ENCODE peak calls at places on chromosomes 5 and 9, in seven cellular contexts. O is psoas muscle, H is astrocyte, N is right cardiac atrium, I is PC-3, R is heart right ventricle, C is lower lobe of right lung. K is an unnamed sample.

GRCh38 chr9:85569988-85570387 is 171.8 kb downstream of the AGTPBP1 start:
- DNase-seq in O (no peak), H (peak), N (no peak), I (peak), R (no peak), C (no peak), K (no peak)

GRCh38 chr9:93183663-93184438 is at the start of gene WNK2:
- DNase-seq in O (no peak), H (no peak), N (peak), I (peak), R (peak), C (no peak), K (no peak)

GRCh38 chr9:129888085-129888808 is 53.0 kb downstream of the USP20 start:
- DNase-seq in O (peak), H (no peak), N (peak), I (no peak), R (peak), C (peak), K (no peak)

GRCh38 chr5:373710-374602 is 52.4 kb downstream of the AHRR start:
- DNase-seq in O (no peak), H (peak), N (peak), I (peak), R (peak), C (no peak), K (no peak)

GRCh38 chr5:79484731-79485130 is 29.2 kb downstream of the HOMER1 start:
- DNase-seq in O (no peak), H (peak), N (no peak), I (no peak), R (no peak), C (no peak), K (no peak)

GRCh38 chr5:61919920-61920319 is 386.1 kb upstream of the KIF2A start:
- DNase-seq in O (no peak), H (peak), N (no peak), I (peak), R (no peak), C (peak), K (no peak)

GRCh38 chr5:169706758-169707450 is 69.8 kb downstream of the DOCK2 start:
- DNase-seq in O (no peak), H (peak), N (no peak), I (peak), R (no peak), C (no peak), K (no peak)

GRCh38 chr5:71982717-71983395 is 124.4 kb upstream of the MAP1B start:
- DNase-seq in O (no peak), H (no peak), N (no peak), I (no peak), R (no peak), C (no peak), K (no peak)

GRCh38 chr5:171606414-171607024 is 179.1 kb upstream of the SMIM23 start:
- DNase-seq in O (no peak), H (no peak), N (no peak), I (peak), R (no peak), C (no peak), K (no peak)

GRCh38 chr9:9108641-9109040 is 1309.1 kb upstream of the DMAC1 start:
- DNase-seq in O (no peak), H (no peak), N (no peak), I (no peak), R (no peak), C (no peak), K (no peak)

GRCh38 chr5:84450617-84451414 is 66.1 kb upstream of the EDIL3 start:
- DNase-seq in O (no peak), H (no peak), N (no peak), I (peak), R (no peak), C (no peak), K (no peak)

GRCh38 chr9:93288341-93288740 is 104.4 kb downstream of the WNK2 start:
- DNase-seq in O (peak), H (no peak), N (no peak), I (no peak), R (no peak), C (no peak), K (no peak)

GRCh38 chr5:167899490-167899889 is 392.0 kb upstream of the WWC1 start:
- DNase-seq in O (no peak), H (peak), N (no peak), I (peak), R (no peak), C (no peak), K (no peak)

GRCh38 chr9:92206490-92206889 is 87.0 kb downstream of the IARS1 start:
- DNase-seq in O (no peak), H (no peak), N (no peak), I (peak), R (no peak), C (no peak), K (no peak)

GRCh38 chr5:174945853-174946252 is 221.5 kb downstream of the MSX2 start:
- DNase-seq in O (no peak), H (no peak), N (no peak), I (no peak), R (no peak), C (no peak), K (no peak)

GRCh38 chr5:74639538-74640449 is 734 bp downstream of the ENC1 start:
- DNase-seq in O (peak), H (no peak), N (peak), I (peak), R (peak), C (peak), K (peak)

GRCh38 chr5:64210866-64211265 is 45.2 kb downstream of the RNF180 start:
- DNase-seq in O (no peak), H (peak), N (no peak), I (peak), R (no peak), C (no peak), K (no peak)

GRCh38 chr5:151156732-151157402 is 712 bp downstream of the ANXA6 start:
- DNase-seq in O (peak), H (no peak), N (peak), I (no peak), R (no peak), C (no peak), K (no peak)

GRCh38 chr5:87136733-87137132 is 130.9 kb upstream of the RASA1 start:
- DNase-seq in O (no peak), H (no peak), N (no peak), I (no peak), R (no peak), C (no peak), K (no peak)

GRCh38 chr5:99116526-99116925 is 187.7 kb upstream of the CHD1 start:
- DNase-seq in O (no peak), H (no peak), N (no peak), I (no peak), R (no peak), C (no peak), K (no peak)
- H3K27ac ChIP-seq in O (no peak), H (no peak), N (no peak), I (no peak), R (no peak), C (no peak), K (no peak)

GRCh38 chr9:125637264-125637663 is 69.7 kb downstream of the MAPKAP1 start:
- DNase-seq in O (no peak), H (no peak), N (no peak), I (no peak), R (no peak), C (no peak), K (no peak)
- H3K27ac ChIP-seq in O (no peak), H (no peak), N (no peak), I (no peak), R (no peak), C (no peak), K (no peak)

GRCh38 chr5:1542755-1543154 is 19.0 kb upstream of the LPCAT1 start:
- DNase-seq in O (no peak), H (peak), N (peak), I (peak), R (no peak), C (peak), K (peak)

GRCh38 chr5:1540831-1541661 is 17.3 kb upstream of the LPCAT1 start:
- DNase-seq in O (peak), H (no peak), N (no peak), I (no peak), R (no peak), C (no peak), K (no peak)

GRCh38 chr5:1541662-1542008 is 17.9 kb upstream of the LPCAT1 start:
- DNase-seq in O (no peak), H (no peak), N (no peak), I (no peak), R (no peak), C (no peak), K (no peak)

GRCh38 chr5:1543398-1544293 is 19.9 kb upstream of the LPCAT1 start:
- DNase-seq in O (no peak), H (no peak), N (no peak), I (no peak), R (no peak), C (no peak), K (no peak)

DNA sequence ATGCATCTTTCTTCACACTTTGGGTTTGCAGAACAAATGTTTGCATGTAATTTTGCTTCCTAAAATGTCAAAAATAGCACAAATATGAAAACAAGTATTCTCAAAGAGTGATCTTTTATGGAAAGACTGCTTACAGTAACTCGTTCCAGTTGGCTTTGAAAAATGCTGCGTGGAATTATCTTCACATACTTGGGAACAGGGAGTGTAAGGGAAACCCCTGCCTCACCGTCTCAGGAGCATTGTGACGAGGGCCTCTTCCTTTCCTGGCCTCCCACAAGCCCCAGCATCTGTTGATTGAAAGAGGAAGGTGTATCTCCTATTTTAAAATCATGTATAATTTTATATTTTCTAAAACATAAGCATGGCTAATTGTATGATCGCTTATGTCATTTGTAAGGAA is 18.3 kb upstream of the LPCAT1 start:
- DNase-seq in O (no peak), H (no peak), N (no peak), I (no peak), R (no peak), C (no peak), K (no peak)
- H3K27ac ChIP-seq in O (no peak), H (no peak), N (peak), I (peak), R (peak), C (peak), K (no peak)

DNA sequence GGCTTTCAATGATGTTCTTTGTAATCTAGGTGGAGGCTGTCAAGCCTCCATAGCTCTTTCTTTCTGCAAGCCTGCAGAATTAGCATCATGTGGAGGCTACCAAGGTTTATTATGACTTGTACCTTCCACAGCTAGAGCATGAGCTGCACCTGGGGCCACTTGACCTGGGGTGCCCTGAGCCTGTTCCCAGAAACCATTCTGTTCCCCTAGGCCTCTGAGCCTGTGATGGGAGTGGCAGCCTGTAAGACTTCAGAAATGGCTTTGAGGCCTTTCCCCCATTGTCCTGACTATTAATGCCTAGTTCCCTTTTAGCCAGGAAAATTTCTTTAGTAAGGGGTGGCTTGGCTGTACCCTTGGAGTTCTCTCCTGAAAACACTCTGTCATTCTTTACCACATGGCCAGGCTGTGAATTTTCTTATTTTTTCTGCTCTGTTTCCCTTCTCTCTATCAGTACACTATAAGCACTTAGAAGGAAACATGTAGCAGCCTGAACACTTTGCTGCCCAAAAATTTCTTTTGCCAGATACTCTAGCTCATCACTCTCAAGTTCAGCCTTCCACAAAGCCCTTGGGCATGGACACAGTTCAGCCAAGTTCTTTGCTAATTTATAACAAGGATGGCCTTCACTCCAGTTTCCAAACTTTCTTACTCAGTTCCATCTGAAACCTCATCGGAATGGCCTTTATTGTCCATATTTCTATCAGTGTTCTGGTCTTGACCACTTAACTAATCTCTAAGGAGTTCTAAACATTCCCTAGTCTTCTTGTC is 61.4 kb upstream of the NR3C1 start:
- DNase-seq in O (no peak), H (no peak), N (no peak), I (no peak), R (no peak), C (no peak), K (no peak)
- H3K27ac ChIP-seq in O (no peak), H (no peak), N (no peak), I (no peak), R (no peak), C (no peak), K (no peak)

GRCh38 chr9:109907400-109907799 is 127.4 kb downstream of the PALM2AKAP2 start:
- DNase-seq in O (no peak), H (no peak), N (peak), I (no peak), R (peak), C (no peak), K (no peak)
- H3K27ac ChIP-seq in O (peak), H (no peak), N (peak), I (no peak), R (peak), C (peak), K (peak)

GRCh38 chr5:143550985-143551630 is 147.6 kb upstream of the NR3C1 start:
- DNase-seq in O (no peak), H (no peak), N (no peak), I (no peak), R (no peak), C (no peak), K (no peak)

GRCh38 chr5:143551765-143552164 is 148.3 kb upstream of the NR3C1 start:
- DNase-seq in O (no peak), H (no peak), N (no peak), I (peak), R (no peak), C (no peak), K (no peak)

GRCh38 chr5:143554194-143554717 is 150.8 kb upstream of the NR3C1 start:
- DNase-seq in O (no peak), H (peak), N (no peak), I (peak), R (no peak), C (no peak), K (no peak)

GRCh38 chr5:143554918-143555477 is 151.5 kb upstream of the NR3C1 start:
- DNase-seq in O (no peak), H (peak), N (no peak), I (no peak), R (no peak), C (no peak), K (no peak)

DNA sequence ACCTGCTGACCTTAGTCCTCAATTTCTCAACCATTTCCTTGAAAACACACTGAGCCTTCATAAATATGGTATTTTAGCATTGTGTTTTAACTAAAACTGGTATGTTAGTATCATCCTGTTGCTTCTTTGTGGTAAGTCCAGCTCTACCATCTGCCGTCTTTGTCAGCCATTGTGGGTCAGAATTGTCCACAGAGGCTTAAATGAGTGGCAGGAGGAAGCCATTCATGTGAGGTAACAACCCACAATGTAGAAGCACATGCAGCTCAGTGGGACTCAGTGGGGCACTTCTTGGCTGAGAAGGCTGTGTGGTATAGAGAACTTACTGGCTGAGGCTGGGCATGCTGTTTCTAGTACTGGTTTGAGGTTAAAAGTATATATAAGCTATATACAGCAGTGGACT is 149.2 kb upstream of the NR3C1 start:
- DNase-seq in O (no peak), H (no peak), N (no peak), I (no peak), R (no peak), C (no peak), K (no peak)
- H3K27ac ChIP-seq in O (no peak), H (no peak), N (no peak), I (no peak), R (no peak), C (no peak), K (no peak)

DNA sequence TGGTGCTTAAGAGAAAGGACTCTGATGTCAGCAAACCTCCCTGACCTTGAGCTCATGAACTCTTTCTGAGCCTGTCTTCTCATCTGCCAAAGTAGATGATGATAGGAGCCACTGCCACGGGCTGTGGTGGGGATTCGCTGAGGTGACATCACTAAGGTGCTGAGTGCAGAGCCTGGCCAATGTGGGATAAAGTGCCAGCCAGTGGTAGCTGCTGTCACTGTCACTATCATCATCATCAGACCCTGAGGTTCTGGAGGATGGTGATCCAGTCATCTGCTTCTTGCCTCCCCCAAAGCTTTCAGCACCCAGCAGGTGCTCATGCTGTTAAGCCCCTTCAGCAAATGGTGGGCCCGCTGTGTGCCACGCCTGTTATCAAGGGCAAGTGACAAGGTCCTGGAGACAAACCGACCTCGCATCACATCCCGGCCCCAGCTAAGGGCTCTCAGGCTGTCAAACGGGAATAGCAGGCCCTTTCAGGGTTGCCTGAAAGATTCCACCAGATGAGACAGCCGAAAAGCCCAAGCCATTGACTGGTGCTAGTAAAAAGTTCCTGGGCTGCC is 6.4 kb downstream of the FPGS start:
- DNase-seq in O (no peak), H (no peak), N (no peak), I (no peak), R (no peak), C (no peak), K (no peak)
- H3K27ac ChIP-seq in O (no peak), H (no peak), N (peak), I (no peak), R (peak), C (no peak), K (no peak)

GRCh38 chr9:135907006-135907434 is 326 bp downstream of the CAMSAP1 start:
- DNase-seq in O (no peak), H (no peak), N (no peak), I (peak), R (no peak), C (peak), K (no peak)

GRCh38 chr9:135908334-135909204 is 1.2 kb upstream of the CAMSAP1 start:
- DNase-seq in O (no peak), H (no peak), N (peak), I (peak), R (no peak), C (peak), K (no peak)

GRCh38 chr9:135906291-135907005 is 898 bp downstream of the CAMSAP1 start:
- DNase-seq in O (no peak), H (peak), N (no peak), I (peak), R (no peak), C (peak), K (no peak)

GRCh38 chr9:135909371-135909770 is 2.0 kb upstream of the CAMSAP1 start:
- DNase-seq in O (no peak), H (no peak), N (no peak), I (no peak), R (no peak), C (no peak), K (no peak)

DNA sequence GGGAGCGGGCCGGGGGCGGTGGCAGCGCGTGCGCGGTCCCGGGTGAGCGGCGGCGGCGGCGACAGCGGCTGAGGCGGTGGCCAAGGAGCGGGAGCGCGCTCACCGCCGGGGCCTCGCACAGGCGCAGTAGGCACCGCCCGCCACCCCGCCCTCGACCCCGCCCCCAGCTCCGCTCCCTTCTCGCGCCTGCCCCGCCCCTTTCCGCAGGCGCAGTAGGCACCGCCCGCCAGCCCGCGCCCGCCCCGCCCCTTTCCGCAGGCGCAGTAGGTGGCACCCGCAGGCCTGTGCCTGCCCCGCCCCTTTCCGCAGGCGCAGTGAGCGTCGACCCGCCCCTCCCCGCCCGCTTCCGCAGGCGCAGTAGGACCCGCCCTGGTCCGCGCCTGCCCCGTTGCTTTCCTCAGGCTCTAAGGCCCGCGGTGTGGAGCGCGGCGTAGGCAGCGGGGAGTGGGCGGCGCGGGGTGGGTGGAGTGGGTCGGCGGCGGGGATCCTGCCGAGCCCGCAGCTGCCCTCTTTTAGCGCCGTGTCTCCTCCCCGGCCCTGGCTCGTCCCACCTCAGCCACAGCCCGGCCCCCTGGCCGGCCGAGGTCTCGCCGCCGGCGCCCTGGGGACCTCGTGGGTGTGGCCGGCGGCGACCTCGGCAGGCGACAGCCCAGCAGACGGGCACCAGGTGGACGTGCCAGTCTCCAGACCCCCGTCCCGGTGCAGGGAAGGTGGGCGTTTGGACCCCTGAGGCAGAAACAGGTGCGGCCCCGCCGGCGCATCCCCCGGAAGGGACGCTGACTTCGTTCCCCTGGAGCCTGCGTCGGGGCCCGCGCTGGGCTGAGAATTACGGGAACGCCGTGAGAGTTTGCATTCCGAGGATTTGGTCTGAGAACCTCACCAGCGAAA is at the start of gene CAMSAP1:
- DNase-seq in O (peak), H (peak), N (peak), I (peak), R (peak), C (peak), K (peak)
- H3K27ac ChIP-seq in O (peak), H (peak), N (peak), I (peak), R (peak), C (peak), K (peak)

K was measured in substantia nigra.